ENCODE peak calls at places on chromosomes 11 and 22, in four cellular contexts. P is HT1080, F is HS-27A, O is sciatic nerve. Z is an unnamed sample.
A peak's percentile ranks its signal among the peaks of the same experiment; 100 is the strongest.

GRCh38 chr11:64313491-64314145 is 3.7 kb downstream of the TRMT112 start:
- DNase-seq in P (no peak), F (no peak), O (no peak), Z (no peak)

GRCh38 chr22:22692707-22693530 is 48.5 kb downstream of the GGTLC2 start:
- DNase-seq in P (peak; percentile 58), F (no peak), O (no peak), Z (peak; percentile 68)

GRCh38 chr22:20550851-20551744 is 43.7 kb downstream of the MED15 start:
- DNase-seq in P (no peak), F (no peak), O (peak; percentile 70), Z (peak; percentile 59)

GRCh38 chr11:69854719-69855118 is 35.5 kb upstream of the FGF3 start:
- DNase-seq in P (peak; percentile 64), F (peak; percentile 49), O (no peak), Z (no peak)

GRCh38 chr11:64285885-64286800 is 495 bp downstream of the GPR137 start:
- DNase-seq in P (peak; percentile 40), F (no peak), O (no peak), Z (no peak)

GRCh38 chr11:45146072-45147016 is at the start of gene PRDM11:
- DNase-seq in P (peak; percentile 23), F (peak; percentile 38), O (peak; percentile 78), Z (peak; percentile 43)

GRCh38 chr11:93542753-93543246 is 391 bp downstream of the SMCO4 start:
- DNase-seq in P (no peak), F (no peak), O (peak; percentile 67), Z (no peak)

GRCh38 chr11:9273430-9274336 is 8.5 kb upstream of the DENND5A start:
- DNase-seq in P (no peak), F (no peak), O (no peak), Z (no peak)

GRCh38 chr11:73869234-73869949 is 7.3 kb downstream of the COA4 start:
- DNase-seq in P (no peak), F (no peak), O (no peak), Z (no peak)

GRCh38 chr11:36215688-36216050 is 73.6 kb downstream of the COMMD9 start:
- DNase-seq in P (no peak), F (no peak), O (no peak), Z (no peak)

Z was measured in effector memory CD8-positive, alpha-beta T cell.